ENCODE peak calls at places on chromosomes 3 and 15, in ten cellular contexts. O is A549, W is testis, F is sigmoid colon, U is ovary, N is uterus, S is IMR-90, K is heart left ventricle, Y is breast epithelium, E is transverse colon. X is an unnamed sample.

GRCh38 chr15:39974656-39975230 is 40.8 kb downstream of the EIF2AK4 start:
- DNase-seq in Y (no peak), F (no peak), O (no peak), K (no peak), W (no peak), U (no peak), N (no peak), E (no peak), S (peak; percentile 24), X (no peak)

GRCh38 chr3:62525276-62525675 is 151.9 kb upstream of the FEZF2 start:
- DNase-seq in O (no peak), S (peak; percentile 2), Y (no peak), F (no peak), N (no peak), U (no peak), E (no peak), K (no peak), W (no peak), X (no peak)

GRCh38 chr15:59701880-59702279 is 12.8 kb upstream of the BNIP2 start:
- DNase-seq in O (no peak), K (no peak), E (no peak), W (no peak), Y (no peak), N (no peak), F (no peak), U (no peak), S (no peak), X (no peak)

GRCh38 chr3:52704611-52705437 is 767 bp downstream of the GLT8D1 start:
- DNase-seq in W (no peak), U (no peak), F (no peak), K (peak; percentile 18), Y (no peak), O (peak; percentile 21), E (no peak), N (no peak), S (peak; percentile 33), X (peak; percentile 32)

GRCh38 chr15:79451361-79451999 is 19.3 kb downstream of the MINAR1 start:
- DNase-seq in O (no peak), W (no peak), N (no peak), S (no peak), U (no peak), F (no peak), K (no peak), E (no peak), Y (no peak), X (no peak)

GRCh38 chr3:158830391-158830790 is 28.5 kb downstream of the MFSD1 start:
- DNase-seq in F (no peak), K (no peak), U (no peak), N (no peak), Y (no peak), E (no peak), O (no peak), W (no peak), S (peak; percentile 48), X (no peak)

GRCh38 chr15:88057836-88058235 is 198.7 kb downstream of the NTRK3 start:
- DNase-seq in U (no peak), N (no peak), S (no peak), O (no peak), F (no peak), E (no peak), K (no peak), W (no peak), Y (no peak), X (no peak)

GRCh38 chr3:89198598-89198997 is 91.2 kb downstream of the EPHA3 start:
- DNase-seq in Y (no peak), F (no peak), N (no peak), S (no peak), W (no peak), K (no peak), E (no peak), U (no peak), O (no peak), X (no peak)

GRCh38 chr15:44788748-44789147 is 52.4 kb downstream of the TRIM69 start:
- DNase-seq in O (no peak), E (no peak), W (no peak), S (no peak), K (no peak), U (no peak), Y (no peak), F (no peak), N (no peak), X (no peak)

GRCh38 chr15:45372032-45372995 is 6.0 kb downstream of the GATM start:
- DNase-seq in O (no peak), K (no peak), W (no peak), S (no peak), N (no peak), U (no peak), Y (no peak), E (no peak), F (no peak), X (no peak)

GRCh38 chr3:16425398-16426057 is 88.0 kb downstream of the RFTN1 start:
- DNase-seq in E (no peak), F (no peak), O (no peak), N (no peak), Y (no peak), K (no peak), W (no peak), S (no peak), U (no peak), X (no peak)

GRCh38 chr3:168467085-168467714 is 371.5 kb upstream of the GOLIM4 start:
- DNase-seq in K (peak; percentile 11), Y (no peak), U (no peak), E (no peak), F (no peak), S (peak; percentile 55), W (peak; percentile 17), N (no peak), O (no peak), X (no peak)

GRCh38 chr15:43492266-43492665 is 690 bp downstream of the TP53BP1 start:
- DNase-seq in W (no peak), O (no peak), K (no peak), F (no peak), N (no peak), U (no peak), Y (no peak), S (no peak), E (no peak), X (no peak)

GRCh38 chr15:25236861-25237155 is 202.0 kb downstream of the UBE3A start:
- DNase-seq in E (no peak), W (no peak), S (no peak), N (no peak), U (no peak), K (no peak), Y (no peak), F (peak; percentile 58), O (no peak), X (no peak)
- H3K9me3 ChIP-seq in E (peaks cover 4% of the 10 kb centered on the region), W (no peaks in the 10 kb centered on the region), S (peaks cover 74% of the 10 kb centered on the region), N (no peaks in the 10 kb centered on the region), U (peaks cover 8% of the 10 kb centered on the region), K (no peaks in the 10 kb centered on the region), Y (peaks cover 70% of the 10 kb centered on the region), F (no peaks in the 10 kb centered on the region), O (no peaks in the 10 kb centered on the region), X (no peaks in the 10 kb centered on the region)

DNA sequence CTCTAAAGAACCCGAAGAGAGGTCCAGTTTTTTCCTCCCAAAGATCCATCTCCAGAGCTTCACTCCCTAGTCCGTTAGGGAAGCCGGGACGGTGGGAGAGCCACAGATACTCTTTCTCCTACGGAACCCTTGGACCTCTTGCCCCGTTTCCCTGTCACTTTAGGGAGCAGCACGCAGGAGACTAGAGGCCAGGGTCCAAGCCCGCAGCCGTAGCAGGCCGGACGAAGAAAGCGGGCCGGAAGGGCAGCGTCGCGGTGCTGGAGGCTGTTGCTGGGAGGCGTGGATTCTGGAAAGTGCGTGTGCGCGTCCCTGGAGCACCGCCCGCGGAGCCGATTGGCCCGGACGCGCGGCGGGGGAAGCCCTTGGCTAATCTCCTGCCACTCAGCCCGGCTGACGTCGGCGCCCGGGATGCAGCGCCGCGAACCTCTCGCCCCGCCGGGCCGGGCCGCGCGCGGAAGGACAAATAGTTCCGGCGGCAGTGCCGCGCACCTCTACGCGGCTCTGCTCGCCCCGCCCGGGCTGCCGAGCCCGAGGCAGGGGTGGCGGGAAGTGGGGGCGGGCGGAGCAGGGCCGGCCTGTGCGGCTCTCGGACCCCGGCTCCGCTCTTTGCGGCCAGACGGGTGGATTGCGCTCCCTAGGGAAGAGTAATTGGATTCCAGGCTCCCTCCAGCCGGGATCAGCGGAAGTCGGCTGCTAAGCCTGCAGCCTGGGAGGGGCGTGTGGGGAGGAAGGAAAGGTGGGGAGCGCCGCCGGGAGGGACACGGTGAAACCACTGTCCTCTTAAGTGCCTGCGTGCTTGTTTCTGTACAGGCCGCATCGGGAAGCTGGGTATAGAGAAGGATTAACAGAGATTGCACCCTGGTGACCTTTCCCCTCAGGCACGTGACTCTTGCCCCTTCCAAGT is 31.3 kb upstream of the TCF12 start:
- DNase-seq in S (peak; percentile 95), F (peak; percentile 97), W (peak; percentile 95), K (peak; percentile 96), O (peak; percentile 89), E (peak; percentile 95), U (peak; percentile 95), Y (peak; percentile 87), N (peak; percentile 92), X (peak; percentile 95)
- TF ChIP-seq POLR2A in S (peak; percentile 83), F (peak; percentile 72), W (no peak), K (peak; percentile 75), O (peak; percentile 90), E (peak; percentile 91), U (peak; percentile 87), Y (peak; percentile 73), N (peak; percentile 29), X (peak; percentile 89)

DNA sequence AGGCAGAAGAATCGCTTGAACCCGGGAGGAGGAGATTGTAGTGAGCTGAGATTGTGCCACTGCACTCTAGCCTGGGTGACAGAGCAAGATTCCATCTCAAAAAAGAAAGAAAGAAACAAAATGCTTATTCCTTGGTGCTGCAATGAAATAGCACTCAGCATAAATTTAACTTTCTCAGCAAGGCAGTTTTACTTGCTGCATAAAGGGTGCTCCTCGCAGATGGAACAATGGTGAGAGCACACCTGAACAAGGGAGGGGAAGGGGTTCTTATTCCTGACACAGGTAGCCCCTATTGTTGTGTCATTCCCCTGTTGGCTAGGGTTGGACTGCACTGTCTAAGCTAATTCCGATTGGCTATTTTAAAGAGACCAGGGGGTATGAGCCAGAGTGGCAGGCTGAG is 17.1 kb downstream of the PAK2 start:
- DNase-seq in E (no peak), F (no peak), U (no peak), W (no peak), N (no peak), Y (no peak), O (no peak), S (no peak), K (no peak), X (no peak)
- H3K9me3 ChIP-seq in E (peaks cover 6% of the 10 kb centered on the region), F (no peaks in the 10 kb centered on the region), U (no peaks in the 10 kb centered on the region), W (no peaks in the 10 kb centered on the region), N (no peaks in the 10 kb centered on the region), Y (peaks cover 6% of the 10 kb centered on the region), O (peaks cover 13% of the 10 kb centered on the region), S (no peaks in the 10 kb centered on the region), K (no peaks in the 10 kb centered on the region), X (no peaks in the 10 kb centered on the region)

GRCh38 chr3:64023187-64023860 is at the start of gene PSMD6:
- DNase-seq in W (peak; percentile 91), N (peak; percentile 79), Y (peak; percentile 73), E (peak; percentile 89), S (peak; percentile 79), U (peak; percentile 89), O (peak; percentile 54), K (peak; percentile 90), F (peak; percentile 92), X (peak; percentile 88)
- TF ChIP-seq POLR2A in W (no peak), N (no peak), Y (no peak), E (peak; percentile 56), S (peak; percentile 84), U (peak; percentile 40), O (peak; percentile 59), K (peak; percentile 40), F (no peak), X (no peak)

X was measured in thyroid gland.